ENCODE peak calls at places on chromosomes 4 and X, in eight cellular contexts. Y is upper lobe of left lung; U is osteocyte; Q is AG04449; A is CD4-positive, alpha-beta T cell; H is DND-41; I is fibroblast of mammary gland; Z is cardiac muscle cell. G is an unnamed sample.

GRCh38 chrX:39675619-39676018 is 422.1 kb downstream of the BCOR start:
- DNase-seq in Y (no peak), U (no peak), Q (no peak), A (no peak), H (no peak), I (peak), Z (no peak), G (no peak)

GRCh38 chr4:118957683-118958082 is 69.0 kb downstream of the SYNPO2 start:
- DNase-seq in Y (no peak), U (no peak), Q (no peak), A (no peak), H (no peak), I (peak), Z (no peak), G (no peak)

GRCh38 chrX:134599173-134599914 is 58.9 kb downstream of the PLAC1 start:
- DNase-seq in Y (no peak), U (no peak), Q (peak), A (no peak), H (no peak), I (peak), Z (no peak), G (peak)

GRCh38 chr4:56468097-56468422 is 643 bp downstream of the SRP72 start:
- DNase-seq in Y (no peak), U (no peak), Q (no peak), A (peak), H (peak), I (peak), Z (peak), G (no peak)

GRCh38 chr4:126705271-126705670 is 927.5 kb upstream of the INTU start:
- DNase-seq in Y (no peak), U (no peak), Q (no peak), A (no peak), H (no peak), I (no peak), Z (no peak), G (no peak)

GRCh38 chr4:61783050-61783449 is 582.9 kb downstream of the ADGRL3 start:
- DNase-seq in Y (no peak), U (no peak), Q (no peak), A (no peak), H (no peak), I (no peak), Z (no peak), G (no peak)

GRCh38 chr4:26220704-26221103 is 100.1 kb upstream of the RBPJ start:
- DNase-seq in Y (no peak), U (no peak), Q (peak), A (no peak), H (no peak), I (peak), Z (no peak), G (no peak)

GRCh38 chr4:2412534-2412884 is 5.9 kb downstream of the ZFYVE28 start:
- DNase-seq in Y (no peak), U (no peak), Q (no peak), A (peak), H (peak), I (no peak), Z (no peak), G (peak)

GRCh38 chr4:52950226-52950625 is 88.1 kb downstream of the RASL11B start:
- DNase-seq in Y (no peak), U (no peak), Q (no peak), A (no peak), H (no peak), I (no peak), Z (no peak), G (no peak)

GRCh38 chr4:173485164-173485563 is 44.9 kb downstream of the HAND2 start:
- DNase-seq in Y (no peak), U (no peak), Q (no peak), A (no peak), H (no peak), I (peak), Z (no peak), G (peak)

GRCh38 chr4:8639021-8639420 is 46.5 kb downstream of the CPZ start:
- DNase-seq in Y (no peak), U (no peak), Q (no peak), A (no peak), H (no peak), I (no peak), Z (no peak), G (no peak)

GRCh38 chr4:103422467-103423219 is 224.5 kb upstream of the CENPE start:
- DNase-seq in Y (no peak), U (no peak), Q (no peak), A (no peak), H (no peak), I (no peak), Z (no peak), G (no peak)

GRCh38 chrX:150683536-150684146 is 9.6 kb upstream of the MTMR1 start:
- DNase-seq in Y (no peak), U (no peak), Q (no peak), A (no peak), H (peak), I (peak), Z (peak), G (peak)

GRCh38 chr4:185997287-185997686 is 71.7 kb upstream of the TLR3 start:
- DNase-seq in Y (peak), U (no peak), Q (no peak), A (no peak), H (no peak), I (no peak), Z (no peak), G (no peak)

GRCh38 chr4:155602351-155603140 is 64.1 kb upstream of the GUCY1A1 start:
- DNase-seq in Y (no peak), U (no peak), Q (no peak), A (no peak), H (no peak), I (peak), Z (peak), G (no peak)

GRCh38 chr4:61200195-61200990 is at the start of gene ADGRL3:
- DNase-seq in Y (peak), U (peak), Q (no peak), A (no peak), H (no peak), I (peak), Z (peak), G (no peak)

GRCh38 chr4:171626554-171626953 is 186.7 kb upstream of the GALNTL6 start:
- DNase-seq in Y (no peak), U (no peak), Q (no peak), A (no peak), H (no peak), I (no peak), Z (no peak), G (no peak)

GRCh38 chrX:23435575-23435974 is 100.9 kb downstream of the PTCHD1 start:
- DNase-seq in Y (no peak), U (no peak), Q (no peak), A (no peak), H (no peak), I (no peak), Z (no peak), G (no peak)

GRCh38 chr4:54318904-54319303 is 89.8 kb downstream of the PDGFRA start:
- DNase-seq in Y (no peak), U (no peak), Q (peak), A (no peak), H (peak), I (peak), Z (peak), G (peak)

GRCh38 chrX:26909728-26910127 is 553.4 kb downstream of the PPP4R3C start:
- DNase-seq in Y (no peak), U (no peak), Q (no peak), A (no peak), H (no peak), I (no peak), Z (no peak), G (no peak)

DNA sequence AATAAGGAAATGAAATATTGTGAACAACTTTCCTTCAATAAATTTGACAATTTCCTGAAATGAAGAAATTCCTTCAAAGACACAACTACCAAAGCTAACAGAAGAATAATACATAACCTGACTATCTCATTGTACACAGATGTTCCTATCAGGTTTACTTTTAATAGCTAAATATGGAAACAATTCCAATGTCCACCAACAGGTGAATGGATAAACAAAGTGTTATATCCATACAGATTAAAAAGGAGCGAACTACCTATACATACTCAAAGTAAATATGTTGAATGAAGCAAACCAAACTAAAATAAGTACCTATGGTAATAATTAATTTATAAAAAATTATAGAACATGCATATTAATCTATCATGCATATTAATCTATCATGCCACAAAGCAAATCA is 554.9 kb downstream of the PPP4R3C start:
- DNase-seq in Y (no peak), U (no peak), Q (no peak), A (no peak), H (no peak), I (no peak), Z (no peak), G (no peak)
- TF ChIP-seq CTCF in Y (no peak), U (no peak), Q (no peak), A (no peak), H (no peak), I (no peak), Z (no peak), G (no peak)

DNA sequence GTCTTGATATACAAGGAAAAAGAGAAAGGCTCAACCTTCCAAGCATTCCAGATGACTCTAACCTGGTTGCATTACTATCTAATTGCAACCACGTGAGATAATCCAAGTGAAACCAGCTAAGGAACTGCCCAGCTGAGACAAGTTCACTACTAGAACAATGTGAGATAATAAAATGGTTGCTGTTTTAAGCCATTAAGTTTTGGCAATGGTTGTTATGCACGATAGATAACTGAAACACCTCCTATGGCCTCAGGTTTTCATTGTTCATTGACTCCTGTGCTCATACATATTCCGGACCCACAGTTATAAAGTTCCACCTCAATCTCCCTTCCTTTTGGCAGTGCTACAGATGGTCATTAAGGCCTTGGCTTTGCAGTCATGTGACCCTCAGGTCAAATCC is 9.2 kb upstream of the CXorf66 start:
- DNase-seq in Y (no peak), U (no peak), Q (no peak), A (no peak), H (no peak), I (no peak), Z (no peak), G (no peak)
- TF ChIP-seq CTCF in Y (no peak), U (no peak), Q (no peak), A (no peak), H (no peak), I (no peak), Z (no peak), G (no peak)

DNA sequence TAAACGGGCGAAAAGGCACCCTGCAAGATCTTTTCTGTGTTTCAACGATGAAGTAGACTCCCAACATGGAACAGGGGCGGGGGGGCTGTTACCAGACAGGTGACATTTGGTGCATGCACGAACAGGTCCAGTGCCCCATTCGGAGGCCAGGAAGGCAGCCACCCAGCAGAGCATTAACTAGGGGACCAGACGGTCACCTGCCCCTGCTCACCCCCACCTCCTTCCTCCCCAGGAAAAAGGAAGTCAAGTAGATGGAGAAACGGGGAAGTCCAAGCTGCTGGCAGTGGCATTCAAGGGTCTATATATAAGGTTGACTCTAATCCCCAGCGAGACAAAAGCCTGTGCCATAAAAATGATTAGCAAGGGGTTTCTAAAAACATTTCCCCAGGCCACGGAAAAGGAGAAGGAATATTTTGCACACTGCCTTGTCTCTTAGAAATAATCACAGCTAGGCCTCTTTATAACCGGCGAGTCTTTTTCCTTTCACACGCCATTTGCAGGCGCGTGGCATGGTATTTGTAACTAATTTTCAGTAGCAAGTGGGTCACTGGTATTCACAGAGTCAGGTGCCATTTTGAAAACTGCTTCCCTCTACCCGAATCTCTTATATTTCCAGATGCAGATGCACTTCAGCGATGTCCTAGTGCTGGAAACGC is 1.2 kb upstream of the TMSB4X start:
- DNase-seq in Y (no peak), U (no peak), Q (no peak), A (no peak), H (peak), I (no peak), Z (no peak), G (peak)
- TF ChIP-seq CTCF in Y (no peak), U (no peak), Q (no peak), A (no peak), H (no peak), I (no peak), Z (no peak), G (no peak)

GRCh38 chr4:114378306-114378903 is 220.2 kb upstream of the UGT8 start:
- DNase-seq in Y (no peak), U (no peak), Q (no peak), A (no peak), H (no peak), I (peak), Z (no peak), G (no peak)
- TF ChIP-seq CTCF in Y (no peak), U (peak), Q (peak), A (no peak), H (no peak), I (peak), Z (peak), G (no peak)